ENCODE peak calls at places on chromosomes 5 and 9, in five cellular contexts. O is osteoblast, Z is mammary epithelial cell, D is body of pancreas, P is sigmoid colon. S is an unnamed sample.

GRCh38 chr5:68431181-68431580 is 215.6 kb downstream of the PIK3R1 start:
- DNase-seq in O (no peak), Z (peak), D (no peak), P (no peak), S (no peak)

GRCh38 chr9:21381752-21382339 is 3.4 kb downstream of the IFNA2 start:
- DNase-seq in O (no peak), Z (no peak), D (no peak), P (no peak), S (no peak)

GRCh38 chr9:36749461-36749860 is 176.8 kb downstream of the MELK start:
- DNase-seq in O (no peak), Z (no peak), D (no peak), P (no peak), S (no peak)

GRCh38 chr9:32404856-32405255 is 20.4 kb downstream of the ACO1 start:
- DNase-seq in O (no peak), Z (no peak), D (no peak), P (no peak), S (no peak)

GRCh38 chr9:134260801-134261200 is 65.5 kb upstream of the RXRA start:
- DNase-seq in O (no peak), Z (no peak), D (no peak), P (no peak), S (no peak)

GRCh38 chr5:116738270-116738947 is 163.8 kb upstream of the SEMA6A start:
- DNase-seq in O (no peak), Z (no peak), D (no peak), P (no peak), S (no peak)

GRCh38 chr9:130845254-130845653 is 10.2 kb downstream of the ABL1 start:
- DNase-seq in O (no peak), Z (no peak), D (no peak), P (no peak), S (no peak)

GRCh38 chr5:163489055-163489744 is 16.2 kb upstream of the MAT2B start:
- DNase-seq in O (no peak), Z (peak), D (no peak), P (no peak), S (no peak)

GRCh38 chr9:116806075-116806474 is 119.0 kb downstream of the TRIM32 start:
- DNase-seq in O (no peak), Z (peak), D (no peak), P (no peak), S (no peak)

GRCh38 chr9:136661641-136662325 is 933 bp upstream of the EGFL7 start:
- DNase-seq in O (no peak), Z (no peak), D (no peak), P (no peak), S (no peak)

GRCh38 chr9:123377211-123377971 is 21.4 kb downstream of the CRB2 start:
- DNase-seq in O (peak), Z (no peak), D (no peak), P (no peak), S (no peak)

GRCh38 chr5:989961-990530 is 18.6 kb upstream of the NKD2 start:
- DNase-seq in O (peak), Z (no peak), D (no peak), P (peak), S (no peak)

GRCh38 chr9:31582071-31582470 is 802.4 kb upstream of the ACO1 start:
- DNase-seq in O (no peak), Z (no peak), D (no peak), P (no peak), S (no peak)

GRCh38 chr5:179357036-179357435 is 11.8 kb upstream of the ADAMTS2 start:
- DNase-seq in O (no peak), Z (no peak), D (no peak), P (no peak), S (no peak)

GRCh38 chr9:134644715-134645606 is 3.4 kb downstream of the COL5A1 start:
- DNase-seq in O (peak), Z (peak), D (no peak), P (peak), S (no peak)

GRCh38 chr9:136364942-136365774 is 1.6 kb upstream of the DNLZ start:
- DNase-seq in O (no peak), Z (no peak), D (no peak), P (no peak), S (no peak)

GRCh38 chr9:89579741-89580395 is 24.9 kb upstream of the GADD45G start:
- DNase-seq in O (no peak), Z (no peak), D (no peak), P (no peak), S (no peak)

GRCh38 chr5:89313804-89314588 is 431.0 kb upstream of the MEF2C start:
- DNase-seq in O (peak), Z (peak), D (no peak), P (no peak), S (no peak)

GRCh38 chr5:135481387-135481786 is 29.2 kb upstream of the TIFAB start:
- DNase-seq in O (no peak), Z (no peak), D (no peak), P (no peak), S (no peak)

GRCh38 chr5:67283988-67284457 is 87.4 kb upstream of the CD180 start:
- DNase-seq in O (no peak), Z (no peak), D (no peak), P (no peak), S (no peak)

GRCh38 chr5:91383956-91384300 is 811 bp upstream of the ARRDC3 start:
- DNase-seq in O (no peak), Z (no peak), D (peak), P (no peak), S (no peak)

GRCh38 chr5:67799732-67800234 is 415.8 kb upstream of the PIK3R1 start:
- DNase-seq in O (peak), Z (no peak), D (no peak), P (peak), S (no peak)

GRCh38 chr5:41211417-41211816 is 1.9 kb downstream of the C6 start:
- DNase-seq in O (no peak), Z (no peak), D (no peak), P (no peak), S (no peak)

GRCh38 chr5:8633706-8634105 is 764.8 kb downstream of the MTRR start:
- DNase-seq in O (no peak), Z (peak), D (no peak), P (no peak), S (no peak)

GRCh38 chr9:85228111-85228855 is 513.5 kb downstream of the AGTPBP1 start:
- DNase-seq in O (peak), Z (no peak), D (no peak), P (no peak), S (no peak)

GRCh38 chr5:159891371-159891770 is 24.9 kb upstream of the ADRA1B start:
- DNase-seq in O (no peak), Z (no peak), D (no peak), P (no peak), S (no peak)

GRCh38 chr5:173917788-173918786 is 29.9 kb downstream of the CPEB4 start:
- DNase-seq in O (peak), Z (peak), D (peak), P (peak), S (no peak)

GRCh38 chr5:28165116-28165515 is 1126.7 kb upstream of the CDH9 start:
- DNase-seq in O (peak), Z (no peak), D (no peak), P (no peak), S (peak)

GRCh38 chr5:5341531-5342292 is 80.8 kb upstream of the ICE1 start:
- DNase-seq in O (no peak), Z (peak), D (no peak), P (no peak), S (no peak)

GRCh38 chr5:17907094-17907493 is 272.8 kb downstream of the TAF11L14 start:
- DNase-seq in O (peak), Z (no peak), D (no peak), P (no peak), S (no peak)

GRCh38 chr5:98927988-98928801 is 612 bp downstream of the CHD1 start:
- DNase-seq in O (peak), Z (peak), D (peak), P (peak), S (no peak)

GRCh38 chr5:134648425-134649162 is at the start of gene SEC24A:
- DNase-seq in O (peak), Z (peak), D (peak), P (peak), S (peak)

GRCh38 chr9:120402741-120403542 is 177.0 kb downstream of the CDK5RAP2 start:
- DNase-seq in O (peak), Z (peak), D (no peak), P (peak), S (no peak)

GRCh38 chr9:113857875-113858274 is 18.2 kb upstream of the ZNF618 start:
- DNase-seq in O (peak), Z (no peak), D (no peak), P (no peak), S (no peak)

GRCh38 chr9:85079374-85079773 is 409.8 kb downstream of the NTRK2 start:
- DNase-seq in O (no peak), Z (no peak), D (no peak), P (no peak), S (no peak)

GRCh38 chr5:157072508-157072907 is 13.6 kb upstream of the HAVCR1 start:
- DNase-seq in O (no peak), Z (no peak), D (no peak), P (no peak), S (no peak)

GRCh38 chr5:35360671-35361070 is 130.4 kb upstream of the PRLR start:
- DNase-seq in O (no peak), Z (no peak), D (no peak), P (no peak), S (no peak)
- H3K27ac ChIP-seq in O (no peak), Z (no peak), D (no peak), P (no peak), S (no peak)

DNA sequence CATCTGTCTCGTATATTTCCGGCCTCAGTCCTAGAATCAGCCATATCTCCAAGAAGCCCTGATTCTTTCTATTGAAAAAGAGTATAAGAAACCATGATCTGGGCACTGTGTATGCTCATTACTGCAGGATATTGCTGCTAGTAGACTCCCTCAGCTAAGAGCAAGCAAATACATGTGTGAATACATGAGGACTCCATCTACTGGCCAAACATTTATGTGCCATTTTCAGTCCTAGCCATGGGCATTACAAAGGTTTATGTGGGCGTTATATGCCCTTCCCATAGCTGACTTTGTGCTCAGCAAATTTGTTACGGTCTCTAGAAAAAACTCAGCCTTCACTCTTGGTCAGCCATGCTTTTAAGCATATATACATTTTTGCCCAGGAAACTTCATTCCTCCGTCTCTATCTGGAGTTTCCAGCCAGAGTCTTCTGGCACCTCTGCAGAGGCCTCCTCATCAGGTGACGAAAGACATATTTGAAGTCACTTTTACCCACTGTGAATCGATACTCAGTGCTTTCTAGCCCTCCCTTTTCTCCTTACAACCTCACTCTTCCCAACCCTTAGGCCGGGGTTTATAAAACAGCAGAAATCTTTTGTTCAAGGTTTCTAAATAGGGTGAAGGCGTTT is 1495.6 kb upstream of the CDH6 start:
- DNase-seq in O (no peak), Z (no peak), D (no peak), P (no peak), S (no peak)
- TF ChIP-seq CTCF in O (no peak), Z (no peak), D (no peak), P (no peak), S (peak)

GRCh38 chr5:145919413-145919812 is 17.0 kb upstream of the SH3RF2 start:
- DNase-seq in O (no peak), Z (no peak), D (no peak), P (no peak), S (no peak)

GRCh38 chr5:145920542-145921210 is 15.7 kb upstream of the SH3RF2 start:
- DNase-seq in O (no peak), Z (no peak), D (no peak), P (no peak), S (no peak)

GRCh38 chr5:145923405-145923804 is 13.0 kb upstream of the SH3RF2 start:
- DNase-seq in O (no peak), Z (no peak), D (no peak), P (no peak), S (no peak)

GRCh38 chr5:145921211-145921610 is 15.2 kb upstream of the SH3RF2 start:
- DNase-seq in O (no peak), Z (peak), D (no peak), P (no peak), S (no peak)

DNA sequence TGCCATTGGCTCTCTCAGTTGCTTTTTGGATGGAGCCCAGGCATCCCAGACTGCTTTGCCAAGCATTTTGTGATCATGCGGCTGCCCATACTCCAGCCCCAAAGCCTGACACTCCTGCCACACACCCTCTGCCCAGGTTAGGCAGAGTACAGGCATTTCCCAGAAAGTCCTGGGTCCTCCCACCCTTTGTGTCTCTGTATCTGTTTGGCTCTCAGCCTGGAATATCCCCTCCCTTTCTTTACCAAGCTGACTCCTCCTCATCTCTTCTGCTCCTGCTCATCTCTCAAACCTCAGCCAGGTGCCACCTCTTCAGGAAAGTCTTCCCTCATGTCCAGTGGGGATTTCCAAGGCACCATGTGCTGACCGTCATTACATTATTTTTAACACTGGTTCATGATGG is 14.3 kb upstream of the SH3RF2 start:
- DNase-seq in O (no peak), Z (peak), D (no peak), P (no peak), S (no peak)
- H3K27ac ChIP-seq in O (no peak), Z (peak), D (no peak), P (no peak), S (no peak)

GRCh38 chr9:127225747-127226646 is 38.6 kb upstream of the GARNL3 start:
- DNase-seq in O (peak), Z (no peak), D (no peak), P (no peak), S (no peak)

GRCh38 chr9:127224883-127225739 is 39.5 kb upstream of the GARNL3 start:
- DNase-seq in O (peak), Z (peak), D (peak), P (peak), S (peak)

GRCh38 chr9:127223810-127224177 is 40.8 kb upstream of the GARNL3 start:
- DNase-seq in O (no peak), Z (no peak), D (peak), P (no peak), S (no peak)

GRCh38 chr9:127223266-127223665 is 41.3 kb upstream of the GARNL3 start:
- DNase-seq in O (no peak), Z (no peak), D (no peak), P (no peak), S (no peak)

DNA sequence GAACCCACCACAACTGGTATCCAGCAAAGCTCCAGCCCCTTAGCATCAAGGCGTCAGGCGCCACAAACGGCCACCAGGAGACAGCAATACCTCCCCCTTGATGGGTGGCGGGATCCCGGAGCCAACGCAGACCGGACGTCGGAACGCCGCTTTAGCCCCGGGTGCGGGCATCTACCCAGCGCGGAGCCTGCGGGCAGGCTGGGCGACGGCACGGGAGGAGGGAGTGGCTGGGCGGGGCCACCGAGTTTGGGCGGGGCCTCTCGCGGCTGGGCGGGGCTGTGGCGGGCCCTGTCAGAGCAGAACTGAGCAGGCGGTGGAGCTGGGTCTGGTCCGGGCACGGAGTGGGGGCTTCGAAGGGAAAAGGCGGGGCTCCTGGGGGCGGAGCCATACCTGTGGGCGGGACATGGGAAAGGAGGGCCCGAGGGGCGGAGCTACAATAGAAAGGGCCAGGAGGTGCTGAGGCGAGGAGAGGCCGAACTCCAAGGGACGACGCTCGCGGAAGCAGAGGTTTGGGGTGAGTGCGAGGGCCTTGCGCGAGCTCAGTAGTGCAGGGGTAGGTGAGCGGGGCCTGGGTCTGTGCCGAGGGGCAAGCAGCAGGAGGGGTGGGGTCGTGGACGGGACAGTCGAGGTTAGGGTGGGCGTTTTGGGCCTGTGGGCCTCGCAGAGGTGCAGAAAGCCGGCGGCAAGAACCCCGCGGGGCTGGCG is 40.2 kb upstream of the GARNL3 start:
- DNase-seq in O (peak), Z (peak), D (peak), P (peak), S (peak)
- TF ChIP-seq CTCF in O (no peak), Z (no peak), D (no peak), P (peak), S (no peak)

DNA sequence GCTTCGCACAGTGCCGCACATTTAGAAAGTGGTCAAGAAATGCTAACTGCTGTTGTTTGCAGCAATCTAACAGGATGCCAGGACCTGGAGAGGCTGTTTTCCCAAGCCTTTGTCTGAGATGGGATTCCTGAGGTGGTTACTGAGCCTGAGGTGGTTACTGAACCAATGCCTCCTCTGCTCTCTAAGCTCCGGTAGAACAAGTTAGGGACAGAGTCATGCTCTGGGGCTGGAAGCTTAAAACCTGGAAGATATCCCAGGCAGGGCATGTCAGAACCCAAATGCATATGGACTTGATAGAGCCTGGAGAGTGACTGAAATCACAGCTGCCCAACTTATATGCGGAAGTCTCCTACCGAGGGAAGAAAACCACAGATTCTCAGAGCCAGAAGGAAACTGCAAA is 46.5 kb upstream of the FAT2 start:
- DNase-seq in O (no peak), Z (peak), D (no peak), P (no peak), S (no peak)
- H3K27ac ChIP-seq in O (no peak), Z (peak), D (no peak), P (no peak), S (no peak)

DNA sequence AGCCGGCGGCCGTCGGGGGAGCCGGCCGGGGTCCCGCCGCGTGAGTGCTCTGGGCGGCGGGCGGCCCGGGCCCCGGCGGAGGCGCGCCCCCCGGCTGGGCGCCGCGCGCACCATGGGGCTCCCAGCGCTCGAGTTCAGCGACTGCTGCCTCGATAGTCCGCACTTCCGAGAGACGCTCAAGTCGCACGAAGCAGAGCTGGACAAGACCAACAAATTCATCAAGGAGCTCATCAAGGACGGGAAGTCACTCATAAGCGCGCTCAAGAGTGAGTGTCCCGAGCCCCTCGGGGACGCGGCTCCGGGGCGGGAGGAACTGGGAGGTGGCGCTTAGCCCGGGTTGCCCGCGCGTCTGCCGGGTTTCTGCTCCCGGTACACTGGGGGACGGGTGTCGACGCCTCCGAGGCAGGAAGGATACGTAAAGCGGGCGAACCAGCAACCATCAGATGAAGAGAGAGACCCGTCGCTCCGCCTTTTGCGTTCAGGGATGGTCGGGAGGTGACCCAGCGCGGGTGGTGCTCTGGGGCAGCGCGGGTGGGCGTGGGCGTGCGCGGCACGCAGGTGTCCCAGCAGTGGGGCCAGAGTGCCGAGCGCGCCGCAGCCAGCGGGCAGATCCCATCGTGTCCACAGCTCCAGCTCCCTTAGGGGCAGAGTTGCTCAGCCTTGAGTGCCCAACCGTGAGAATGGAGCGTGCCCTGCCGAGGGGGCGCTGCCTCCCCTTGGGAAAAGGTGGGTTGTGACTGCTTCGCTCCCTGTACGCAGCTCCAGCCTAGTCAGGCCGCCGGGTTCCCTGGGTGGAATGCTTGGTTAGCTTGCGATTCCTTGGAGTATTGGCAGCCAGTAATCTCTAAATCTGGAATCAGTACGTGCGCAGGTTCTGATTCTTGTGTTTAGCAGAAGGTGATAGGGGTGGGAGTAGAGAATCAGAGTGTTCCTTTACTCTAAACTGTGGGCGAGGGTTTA is 753 bp downstream of the ARHGAP26 start:
- DNase-seq in O (peak), Z (peak), D (peak), P (peak), S (peak)
- TF ChIP-seq CTCF in O (no peak), Z (no peak), D (no peak), P (no peak), S (peak)

GRCh38 chr9:132008184-132008781 is 71.4 kb downstream of the MED27 start:
- DNase-seq in O (peak), Z (peak), D (no peak), P (no peak), S (no peak)

GRCh38 chr9:132007371-132007701 is 72.3 kb downstream of the MED27 start:
- DNase-seq in O (no peak), Z (no peak), D (no peak), P (no peak), S (no peak)

GRCh38 chr9:132005896-132006295 is 73.8 kb downstream of the MED27 start:
- DNase-seq in O (no peak), Z (no peak), D (no peak), P (no peak), S (no peak)

GRCh38 chr9:132008871-132009812 is 70.5 kb downstream of the MED27 start:
- DNase-seq in O (no peak), Z (peak), D (no peak), P (no peak), S (no peak)

GRCh38 chr9:132006657-132007370 is 72.9 kb downstream of the MED27 start:
- DNase-seq in O (no peak), Z (peak), D (no peak), P (no peak), S (no peak)
- H3K27ac ChIP-seq in O (no peak), Z (peak), D (no peak), P (no peak), S (no peak)